ENCODE peak calls at places on chromosomes 5 and 9, in eight cellular contexts. F, W, C, Q, X, G, M and A are unnamed samples.

GRCh38 chr5:141753971-141754713 is 72.1 kb upstream of the ARAP3 start:
- DNase-seq in F (no peak), M (peak; percentile 85), G (peak; percentile 55), W (no peak), X (no peak), C (peak; percentile 35), Q (peak; percentile 84), A (no peak)

GRCh38 chr5:61386062-61386800 is 54.2 kb downstream of the ZSWIM6 start:
- DNase-seq in G (no peak), M (no peak), W (no peak), Q (no peak), F (no peak), X (no peak), C (no peak), A (no peak)

GRCh38 chr5:122774519-122774860 is 390 bp upstream of the SNX2 start:
- DNase-seq in C (no peak), G (no peak), X (no peak), M (no peak), W (no peak), Q (no peak), F (no peak), A (no peak)

GRCh38 chr5:14125262-14125661 is 17.9 kb upstream of the TRIO start:
- DNase-seq in X (no peak), M (no peak), W (no peak), C (no peak), G (no peak), Q (no peak), F (no peak), A (no peak)

GRCh38 chr9:92669527-92669889 is 423 bp downstream of the IPPK start:
- DNase-seq in W (no peak), G (no peak), X (peak; percentile 83), F (no peak), M (no peak), Q (no peak), C (peak; percentile 70), A (peak; percentile 50)

GRCh38 chr5:84602371-84602771 is 217.7 kb upstream of the EDIL3 start:
- DNase-seq in Q (no peak), X (no peak), C (no peak), W (no peak), G (peak; percentile 26), M (no peak), F (no peak), A (no peak)

GRCh38 chr9:2962471-2963172 is 118.7 kb upstream of the PUM3 start:
- DNase-seq in F (no peak), G (peak; percentile 33), Q (no peak), X (no peak), C (no peak), W (no peak), M (no peak), A (no peak)

GRCh38 chr5:111584651-111585050 is 72.3 kb upstream of the STARD4 start:
- DNase-seq in X (no peak), M (peak; percentile 27), G (peak; percentile 56), Q (peak; percentile 96), F (no peak), W (no peak), C (no peak), A (no peak)

GRCh38 chr5:135243194-135244191 is 155.5 kb downstream of the MACROH2A1 start:
- DNase-seq in X (peak; percentile 82), M (no peak), Q (no peak), F (no peak), G (no peak), W (no peak), C (no peak), A (no peak)

GRCh38 chr5:135242021-135242480 is 157.0 kb downstream of the MACROH2A1 start:
- DNase-seq in W (no peak), Q (no peak), M (no peak), G (peak; percentile 54), C (no peak), F (no peak), X (peak; percentile 38), A (peak; percentile 63)

GRCh38 chr5:135240781-135241360 is 158.2 kb downstream of the MACROH2A1 start:
- DNase-seq in G (no peak), Q (no peak), W (no peak), F (no peak), M (no peak), C (no peak), X (peak; percentile 24), A (no peak)

GRCh38 chr5:135241536-135241935 is 157.5 kb downstream of the MACROH2A1 start:
- DNase-seq in G (no peak), C (no peak), M (no peak), Q (no peak), X (peak; percentile 11), W (no peak), F (no peak), A (no peak)

DNA sequence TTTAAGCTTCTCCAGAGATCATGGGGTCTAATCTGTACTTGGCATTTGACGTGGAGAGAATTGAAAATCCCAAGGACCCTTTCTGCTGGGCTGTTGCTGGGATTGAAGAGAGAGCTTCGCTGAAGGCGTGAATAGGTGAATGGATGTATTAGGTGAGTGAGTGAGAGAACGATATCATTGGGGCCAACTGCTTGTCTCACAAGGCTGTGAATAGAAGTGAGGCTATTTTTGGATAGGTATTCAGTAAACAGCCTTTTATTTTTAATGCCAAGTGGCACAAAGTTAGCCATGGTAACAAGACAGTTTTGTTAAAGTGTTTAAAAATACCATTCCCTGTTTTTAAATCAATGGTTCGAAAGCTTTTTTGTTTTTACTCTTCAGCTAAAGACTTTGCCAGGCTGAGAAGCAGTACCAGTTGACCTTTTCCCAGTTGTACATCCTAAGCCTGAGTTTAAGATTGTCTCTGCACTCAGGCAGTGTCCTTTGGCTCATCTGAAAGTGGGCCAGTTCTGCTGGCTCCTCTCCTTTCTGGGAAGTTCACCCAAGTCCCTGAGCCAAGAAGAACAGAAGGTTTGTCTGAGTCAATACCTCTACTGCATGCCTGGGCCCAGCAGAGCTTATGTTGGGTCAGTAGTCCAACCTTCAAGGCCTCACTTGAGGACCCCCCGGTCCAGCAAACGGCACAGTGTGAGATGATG is 156.4 kb downstream of the MACROH2A1 start:
- DNase-seq in X (peak; percentile 58), C (no peak), G (no peak), Q (no peak), F (no peak), M (no peak), W (no peak), A (no peak)
- H3K27ac ChIP-seq in X (peak overlapping the region; percentile 4), C (no peak overlapping the region), G (no peak overlapping the region), Q (no peak overlapping the region), F (peak overlapping the region; percentile 73), M (no peak overlapping the region), W (no peak overlapping the region), A (peak overlapping the region; percentile 34)

GRCh38 chr9:97853844-97854695 is 1.0 kb downstream of the FOXE1 start:
- DNase-seq in M (peak; percentile 52), C (peak; percentile 70), W (no peak), X (no peak), G (peak; percentile 57), F (no peak), Q (peak; percentile 70), A (no peak)
- H3K4me3 ChIP-seq in M (peak overlapping the region; percentile 35), C (peak overlapping the region; percentile 5), W (peak overlapping the region; percentile 21), X (peak overlapping the region; percentile 50), G (no peak overlapping the region), F (no peak overlapping the region), Q (no peak overlapping the region), A (peak overlapping the region; percentile 12)

DNA sequence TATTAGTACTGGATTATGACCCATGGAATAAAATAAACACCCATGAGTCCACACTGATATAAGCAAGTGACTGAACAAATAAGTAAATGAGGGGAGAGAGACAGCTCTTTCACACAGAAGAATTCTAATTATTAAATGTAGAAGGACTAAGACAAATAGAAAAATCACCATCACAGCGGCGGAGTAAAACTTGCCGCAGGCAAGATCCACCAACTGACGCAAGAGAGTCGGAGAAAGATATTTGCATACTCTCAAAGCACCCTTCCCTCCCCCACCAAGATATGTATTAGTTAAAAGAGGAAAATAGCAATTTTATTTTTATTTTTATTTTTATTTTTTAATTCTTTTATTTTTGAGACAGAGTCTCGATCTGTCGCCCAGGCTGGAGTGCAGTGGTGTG is 14.6 kb upstream of the N4BP3 start:
- DNase-seq in W (no peak), Q (no peak), G (no peak), F (no peak), M (no peak), C (no peak), X (no peak), A (no peak)
- H3K27ac ChIP-seq in W (no peak overlapping the region), Q (no peak overlapping the region), G (no peak overlapping the region), F (no peak overlapping the region), M (no peak overlapping the region), C (no peak overlapping the region), X (no peak overlapping the region), A (no peak overlapping the region)

GRCh38 chr9:37117956-37118355 is 2.4 kb upstream of the ZCCHC7 start:
- DNase-seq in C (no peak), G (no peak), X (no peak), W (no peak), Q (no peak), M (no peak), F (no peak), A (no peak)

GRCh38 chr9:37126214-37126788 is 5.9 kb downstream of the ZCCHC7 start:
- DNase-seq in Q (no peak), M (no peak), C (no peak), W (no peak), X (no peak), F (no peak), G (no peak), A (no peak)

GRCh38 chr9:37119360-37119759 is 1.0 kb upstream of the ZCCHC7 start:
- DNase-seq in C (no peak), Q (no peak), M (no peak), W (no peak), F (no peak), X (no peak), G (no peak), A (no peak)

GRCh38 chr9:37119907-37120839 is at the start of gene ZCCHC7:
- DNase-seq in M (peak; percentile 94), G (peak; percentile 92), F (peak; percentile 98), X (peak; percentile 98), Q (peak; percentile 96), C (peak; percentile 96), W (peak; percentile 95), A (peak; percentile 98)

GRCh38 chr9:37121881-37122280 is 1.5 kb downstream of the ZCCHC7 start:
- DNase-seq in G (no peak), M (no peak), Q (no peak), W (no peak), X (no peak), F (no peak), C (no peak), A (no peak)
- H3K4me3 ChIP-seq in G (peak overlapping the region; percentile 69), M (peak overlapping the region; percentile 76), Q (no peak overlapping the region), W (peak overlapping the region; percentile 96), X (peak overlapping the region; percentile 72), F (no peak overlapping the region), C (no peak overlapping the region), A (no peak overlapping the region)